ENCODE peak calls at places on chromosomes 7 and 10, in five cellular contexts. Y is H1, J is NT2/D1, C is GM12878, F is HepG2. P is an unnamed sample.

GRCh38 chr10:51630618-51631005 is 68.8 kb downstream of the CSTF2T start:
- DNase-seq in Y (no peak), J (no peak), C (no peak), F (no peak), P (no peak)

GRCh38 chr7:43537765-43538403 is 45.0 kb upstream of the STK17A start:
- DNase-seq in Y (no peak), J (no peak), C (no peak), F (no peak), P (no peak)

GRCh38 chr10:48890904-48891839 is 48.5 kb downstream of the LRRC18 start:
- DNase-seq in Y (no peak), J (no peak), C (no peak), F (no peak), P (no peak)

GRCh38 chr10:114429581-114430335 is 25.5 kb upstream of the AFAP1L2 start:
- DNase-seq in Y (no peak), J (no peak), C (no peak), F (no peak), P (no peak)

GRCh38 chr10:50358411-50358810 is 107.1 kb upstream of the ASAH2 start:
- DNase-seq in Y (no peak), J (no peak), C (no peak), F (no peak), P (no peak)

GRCh38 chr7:13279854-13280435 is 592.5 kb downstream of the ARL4A start:
- DNase-seq in Y (no peak), J (no peak), C (no peak), F (peak), P (no peak)

GRCh38 chr10:4263281-4263921 is 478.4 kb upstream of the KLF6 start:
- DNase-seq in Y (no peak), J (no peak), C (no peak), F (no peak), P (no peak)

GRCh38 chr10:32650246-32650655 is 204.3 kb downstream of the CCDC7 start:
- DNase-seq in Y (no peak), J (no peak), C (peak), F (no peak), P (no peak)

GRCh38 chr10:36448760-36449681 is 676.4 kb upstream of the ANKRD30A start:
- DNase-seq in Y (peak), J (peak), C (no peak), F (no peak), P (no peak)

GRCh38 chr10:125709553-125710266 is 9.8 kb upstream of the EDRF1 start:
- DNase-seq in Y (no peak), J (no peak), C (no peak), F (no peak), P (no peak)
- TF ChIP-seq SUZ12 in Y (no peak), J (no peak), C (no peak), F (no peak), P (no peak)

GRCh38 chr10:27865221-27865635 is 119.6 kb upstream of the MKX start:
- DNase-seq in Y (no peak), J (no peak), C (no peak), F (no peak), P (no peak)
- TF ChIP-seq SUZ12 in Y (no peak), J (no peak), C (no peak), F (no peak), P (no peak)

GRCh38 chr7:94655562-94655883 is 410 bp downstream of the SGCE start:
- DNase-seq in Y (no peak), J (no peak), C (no peak), F (no peak), P (no peak)

GRCh38 chr7:94656925-94657731 is 1.2 kb upstream of the SGCE start:
- DNase-seq in Y (no peak), J (no peak), C (no peak), F (no peak), P (no peak)

GRCh38 chr7:94654764-94655561 is 970 bp downstream of the SGCE start:
- DNase-seq in Y (no peak), J (no peak), C (no peak), F (no peak), P (peak)

GRCh38 chr7:94656658-94656924 is 658 bp upstream of the SGCE start:
- DNase-seq in Y (no peak), J (no peak), C (no peak), F (no peak), P (no peak)

DNA sequence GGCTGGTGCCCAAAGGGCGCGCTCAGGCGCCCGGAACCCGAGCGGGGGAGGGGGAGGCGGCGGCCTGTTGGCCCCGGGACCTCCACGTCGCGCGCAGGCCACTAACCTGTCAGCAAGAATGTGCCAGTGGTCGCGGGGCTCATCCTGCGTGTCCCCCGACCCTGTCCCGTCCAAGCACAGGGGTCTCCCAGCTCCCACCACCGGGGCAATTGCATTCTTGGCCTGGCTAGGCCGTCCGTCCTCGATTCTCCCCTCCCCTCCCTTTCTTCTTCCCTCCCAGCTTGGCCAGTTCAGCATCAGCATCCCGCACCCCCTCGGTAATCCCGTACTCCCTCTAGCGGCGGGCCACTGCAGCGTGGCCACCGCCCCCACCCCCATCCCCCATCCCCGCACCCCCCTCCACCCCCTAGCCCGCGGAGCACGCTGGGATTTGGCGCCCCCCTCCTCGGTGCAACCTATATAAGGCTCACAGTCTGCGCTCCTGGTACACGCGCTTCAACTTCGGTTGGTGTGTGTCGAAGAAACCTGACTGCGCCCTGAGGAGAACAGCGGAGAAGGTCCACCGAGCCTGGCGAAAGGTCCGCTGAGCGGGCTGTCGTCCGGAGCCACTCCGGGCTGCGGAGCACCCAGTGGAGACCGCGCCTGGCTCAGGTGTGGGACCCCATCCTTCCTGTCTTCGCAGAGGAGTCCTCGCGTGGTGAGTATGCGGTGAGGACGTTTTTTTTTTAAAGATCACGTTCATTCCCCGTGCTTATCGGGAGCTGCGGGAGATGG is at the start of gene SGCE:
- DNase-seq in Y (peak), J (peak), C (peak), F (peak), P (peak)
- TF ChIP-seq SUZ12 in Y (no peak), J (no peak), C (no peak), F (no peak), P (no peak)

GRCh38 chr10:102642553-102643345 is 1.5 kb upstream of the TRIM8 start:
- DNase-seq in Y (no peak), J (no peak), C (no peak), F (peak), P (no peak)
- TF ChIP-seq SUZ12 in Y (no peak), J (no peak), C (no peak), F (no peak), P (no peak)

DNA sequence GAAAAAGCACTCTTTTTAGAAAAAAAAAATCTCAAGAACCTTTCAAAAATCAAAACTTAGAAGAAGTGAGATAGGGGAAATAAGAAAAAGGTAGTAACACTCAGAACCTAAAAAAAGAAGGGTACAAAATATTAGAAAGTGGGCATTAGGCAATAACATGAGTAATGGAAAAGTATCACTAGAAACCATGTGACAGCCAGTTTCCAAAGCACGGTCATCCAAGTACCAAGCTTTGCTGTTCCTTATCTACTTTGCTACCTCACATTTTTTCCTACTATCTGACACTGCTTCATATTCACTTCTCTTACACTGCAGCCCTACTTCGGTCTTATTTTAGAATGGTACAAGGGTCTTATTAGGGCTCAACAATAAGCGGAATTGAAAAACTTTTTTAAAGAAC is 30.3 kb downstream of the IMMP2L start:
- DNase-seq in Y (no peak), J (no peak), C (no peak), F (no peak), P (no peak)
- TF ChIP-seq SUZ12 in Y (no peak), J (no peak), C (no peak), F (no peak), P (no peak)

DNA sequence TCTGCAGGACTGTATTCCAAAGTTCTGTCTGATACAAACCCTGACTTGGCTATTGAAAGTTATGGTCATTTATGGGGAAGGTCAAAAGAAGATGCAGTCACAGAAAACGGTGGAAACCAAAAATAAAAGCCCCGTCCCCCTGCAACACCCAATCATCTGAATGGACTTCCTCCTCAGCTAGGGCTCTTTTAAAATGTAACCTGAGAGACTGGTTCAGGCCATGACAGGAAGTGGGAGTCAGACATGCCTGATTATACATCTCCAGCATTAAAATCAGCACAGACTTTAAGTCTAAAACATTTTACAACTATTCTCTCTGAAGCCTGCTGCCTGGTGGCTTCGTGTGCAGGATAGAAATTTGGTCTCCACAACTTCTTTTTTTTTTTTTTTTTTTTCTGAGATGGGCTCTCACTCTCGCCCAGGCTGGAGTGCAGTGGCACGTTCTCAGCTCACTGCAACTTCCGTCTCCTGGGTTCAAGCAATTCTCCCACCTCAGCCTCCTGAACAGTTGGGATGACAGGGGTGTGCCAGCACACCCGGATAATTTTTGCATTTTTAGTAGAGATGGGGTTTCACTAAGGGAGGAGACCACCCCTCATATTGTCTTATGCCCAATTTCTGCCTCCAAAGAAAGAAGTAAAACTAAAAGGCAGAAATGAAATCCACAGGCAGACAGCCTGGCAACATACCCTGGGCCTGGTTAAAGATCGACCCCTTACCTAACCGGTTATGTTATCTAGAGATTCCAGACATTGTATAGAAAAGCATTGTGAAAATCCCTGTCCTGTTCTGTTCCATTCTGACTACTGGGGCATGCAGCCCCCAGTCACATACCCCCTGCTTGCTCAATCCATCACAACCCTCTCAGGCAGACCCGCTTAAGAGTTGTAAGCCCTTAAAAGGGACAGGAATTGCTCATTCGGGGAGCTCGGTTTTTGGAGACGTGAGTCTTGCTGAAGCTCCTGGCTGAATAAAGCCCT is 30.1 kb downstream of the HACD1 start:
- DNase-seq in Y (no peak), J (no peak), C (no peak), F (no peak), P (no peak)
- TF ChIP-seq SUZ12 in Y (no peak), J (no peak), C (no peak), F (no peak), P (no peak)

DNA sequence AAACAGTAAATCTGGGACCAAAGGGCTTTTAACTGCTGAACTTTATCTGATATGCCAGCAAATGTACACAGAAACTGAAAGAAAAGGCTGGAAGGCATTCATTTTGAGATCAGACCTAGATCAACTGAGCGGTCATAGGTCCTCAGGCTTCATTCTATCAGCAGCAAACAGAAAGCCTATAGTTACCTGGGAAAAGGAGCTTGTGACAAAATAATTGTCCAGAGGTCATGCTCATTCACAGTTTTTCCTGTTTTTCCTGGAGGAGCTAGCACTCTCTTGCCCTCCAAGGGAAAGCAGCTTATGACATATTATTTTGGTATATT is 320.2 kb downstream of the AHR start:
- DNase-seq in Y (no peak), J (no peak), C (no peak), F (peak), P (no peak)
- TF ChIP-seq SUZ12 in Y (no peak), J (no peak), C (no peak), F (no peak), P (no peak)

GRCh38 chr10:28215930-28216329 is 86.9 kb downstream of the MPP7 start:
- DNase-seq in Y (no peak), J (no peak), C (no peak), F (peak), P (no peak)

GRCh38 chr10:28220811-28221210 is 82.1 kb downstream of the MPP7 start:
- DNase-seq in Y (no peak), J (no peak), C (no peak), F (no peak), P (no peak)

GRCh38 chr10:28214185-28214584 is 88.7 kb downstream of the MPP7 start:
- DNase-seq in Y (no peak), J (no peak), C (no peak), F (no peak), P (no peak)

GRCh38 chr10:28217848-28218247 is 85.0 kb downstream of the MPP7 start:
- DNase-seq in Y (no peak), J (no peak), C (no peak), F (no peak), P (no peak)

GRCh38 chr10:28219241-28219640 is 83.6 kb downstream of the MPP7 start:
- DNase-seq in Y (no peak), J (no peak), C (no peak), F (no peak), P (no peak)
- TF ChIP-seq SUZ12 in Y (no peak), J (no peak), C (no peak), F (no peak), P (no peak)